ENCODE peak calls at places on chromosomes 2 and 18, in four cellular contexts. H is stimulated activated CD8-positive, alpha-beta memory T cell treated with anti-CD3 and anti-CD28 coated beads, Interleukin-7, amount 100 ng/mL, for 4 hours; J is effector CD4-positive, alpha-beta T cell; Y is posterior cingulate gyrus. L is an unnamed sample.

GRCh38 chr18:8744038-8744437 is 38.7 kb downstream of the MTCL1 start:
- DNase-seq in H (no peak), J (no peak), Y (no peak), L (no peak)

GRCh38 chr2:162282765-162283425 is 35.6 kb downstream of the IFIH1 start:
- DNase-seq in H (no peak), J (no peak), Y (no peak), L (no peak)

GRCh38 chr2:194545978-194546377 is 1111.0 kb upstream of the SLC39A10 start:
- DNase-seq in H (no peak), J (no peak), Y (no peak), L (no peak)

GRCh38 chr2:67322361-67323001 is 74.7 kb upstream of the ETAA1 start:
- DNase-seq in H (no peak), J (no peak), Y (no peak), L (no peak)

GRCh38 chr18:63262369-63263335 is 56.9 kb downstream of the BCL2 start:
- DNase-seq in H (no peak), J (no peak), Y (no peak), L (no peak)

GRCh38 chr2:70391259-70391658 is 89.4 kb upstream of the FAM136A start:
- DNase-seq in H (no peak), J (no peak), Y (no peak), L (no peak)

GRCh38 chr18:65221736-65222135 is 529.1 kb upstream of the CDH7 start:
- DNase-seq in H (no peak), J (no peak), Y (no peak), L (no peak)

GRCh38 chr2:82803307-82803706 is 1655.8 kb downstream of the SUCLG1 start:
- DNase-seq in H (no peak), J (no peak), Y (no peak), L (no peak)

GRCh38 chr2:20035961-20036666 is 15.3 kb downstream of the LAPTM4A start:
- DNase-seq in H (no peak), J (no peak), Y (no peak), L (no peak)

GRCh38 chr18:10417191-10417590 is 37.2 kb upstream of the APCDD1 start:
- DNase-seq in H (no peak), J (no peak), Y (no peak), L (no peak)

GRCh38 chr2:241739651-241740050 is 5.2 kb downstream of the D2HGDH start:
- DNase-seq in H (peak), J (no peak), Y (no peak), L (no peak)

GRCh38 chr2:14991723-14992122 is 359.2 kb downstream of the LRATD1 start:
- DNase-seq in H (no peak), J (no peak), Y (no peak), L (no peak)

GRCh38 chr2:120587997-120588336 is 147.7 kb upstream of the GLI2 start:
- DNase-seq in H (no peak), J (no peak), Y (no peak), L (no peak)

GRCh38 chr2:26541401-26542193 is 63.7 kb upstream of the OTOF start:
- DNase-seq in H (no peak), J (no peak), Y (no peak), L (no peak)

GRCh38 chr2:188439986-188440385 is 148.3 kb downstream of the GULP1 start:
- DNase-seq in H (no peak), J (no peak), Y (no peak), L (no peak)

GRCh38 chr2:200913654-200914053 is 24.5 kb downstream of the NIF3L1 start:
- DNase-seq in H (no peak), J (no peak), Y (no peak), L (no peak)

GRCh38 chr2:240651185-240651584 is 25.9 kb downstream of the GPR35 start:
- DNase-seq in H (no peak), J (no peak), Y (no peak), L (no peak)

GRCh38 chr18:76984193-76985155 is 148.1 kb downstream of the MBP start:
- DNase-seq in H (no peak), J (no peak), Y (no peak), L (no peak)

GRCh38 chr2:127105656-127106456 is 1.1 kb downstream of the BIN1 start:
- DNase-seq in H (no peak), J (no peak), Y (no peak), L (no peak)

GRCh38 chr2:185463481-185463880 is 275.1 kb upstream of the FSIP2 start:
- DNase-seq in H (no peak), J (no peak), Y (no peak), L (no peak)

GRCh38 chr2:176911-177310 is 86.9 kb downstream of the SH3YL1 start:
- DNase-seq in H (no peak), J (no peak), Y (no peak), L (no peak)

GRCh38 chr18:75201936-75202335 is 7.0 kb downstream of the PTGR3 start:
- DNase-seq in H (no peak), J (no peak), Y (no peak), L (no peak)

GRCh38 chr2:239188536-239188935 is 212.3 kb downstream of the HDAC4 start:
- DNase-seq in H (no peak), J (no peak), Y (no peak), L (no peak)

GRCh38 chr18:12645751-12646203 is 12.1 kb downstream of the SPIRE1 start:
- DNase-seq in H (no peak), J (no peak), Y (no peak), L (no peak)

GRCh38 chr2:45001629-45002385 is 7.4 kb downstream of the SIX2 start:
- DNase-seq in H (no peak), J (no peak), Y (no peak), L (no peak)

GRCh38 chr2:219087371-219087770 is 26.6 kb upstream of the IHH start:
- DNase-seq in H (no peak), J (no peak), Y (no peak), L (no peak)

GRCh38 chr2:82853299-82853698 is 1605.8 kb downstream of the SUCLG1 start:
- DNase-seq in H (no peak), J (no peak), Y (no peak), L (no peak)

GRCh38 chr2:241150660-241151530 is 628 bp downstream of the PPP1R7 start:
- DNase-seq in H (no peak), J (no peak), Y (no peak), L (no peak)

GRCh38 chr2:201520201-201520600 is 68.7 kb downstream of the STRADB start:
- DNase-seq in H (no peak), J (no peak), Y (no peak), L (no peak)

GRCh38 chr2:39780825-39781600 is 2.0 kb upstream of the THUMPD2 start:
- DNase-seq in H (no peak), J (no peak), Y (no peak), L (no peak)

GRCh38 chr2:96802281-96802595 is 13.8 kb upstream of the CNNM3 start:
- DNase-seq in H (no peak), J (no peak), Y (no peak), L (no peak)

GRCh38 chr2:42141687-42142475 is 27.3 kb upstream of the EML4 start:
- DNase-seq in H (no peak), J (no peak), Y (no peak), L (no peak)

GRCh38 chr2:218859556-218859993 is at the start of gene WNT6:
- DNase-seq in H (no peak), J (no peak), Y (no peak), L (no peak)